ENCODE peak calls at places on chromosomes 1 and 21, in eight cellular contexts. K is spleen, N is HL-60, U is Panc1, D is esophagus muscularis mucosa, R is GM23338, O is H1, B is breast epithelium. I is an unnamed sample.

GRCh38 chr21:41564871-41565281 is 56.9 kb upstream of the TMPRSS2 start:
- DNase-seq in K (no peak), N (no peak), U (no peak), D (no peak), R (no peak), O (no peak), B (no peak), I (no peak)

GRCh38 chr1:165853528-165854075 is 26.2 kb downstream of the UCK2 start:
- DNase-seq in K (no peak), N (no peak), U (no peak), D (no peak), R (no peak), O (no peak), B (no peak), I (no peak)

GRCh38 chr1:111275079-111275478 is 15.6 kb upstream of the CHIA start:
- DNase-seq in K (no peak), N (no peak), U (peak; percentile 24), D (no peak), R (no peak), O (no peak), B (no peak), I (no peak)

GRCh38 chr21:15826147-15826780 is 96.5 kb downstream of the USP25 start:
- DNase-seq in K (no peak), N (peak; percentile 25), U (no peak), D (no peak), R (peak; percentile 81), O (no peak), B (no peak), I (no peak)

GRCh38 chr1:65265296-65266271 is 43.8 kb upstream of the DNAJC6 start:
- DNase-seq in K (peak; percentile 82), N (peak; percentile 10), U (no peak), D (peak; percentile 83), R (peak; percentile 95), O (no peak), B (no peak), I (peak; percentile 22)

GRCh38 chr1:69645477-69645876 is 77.8 kb downstream of the LRRC7 start:
- DNase-seq in K (no peak), N (no peak), U (no peak), D (no peak), R (no peak), O (no peak), B (no peak), I (no peak)

GRCh38 chr21:31753949-31754348 is 22.0 kb upstream of the SCAF4 start:
- DNase-seq in K (no peak), N (no peak), U (no peak), D (no peak), R (peak; percentile 37), O (peak; percentile 23), B (no peak), I (no peak)

GRCh38 chr1:115426271-115426771 is 88.3 kb upstream of the NGF start:
- DNase-seq in K (no peak), N (no peak), U (no peak), D (no peak), R (no peak), O (no peak), B (no peak), I (no peak)

GRCh38 chr21:26199471-26199870 is 28.9 kb upstream of the APP start:
- DNase-seq in K (no peak), N (no peak), U (no peak), D (no peak), R (no peak), O (no peak), B (no peak), I (no peak)

GRCh38 chr1:112172294-112172882 is 182.9 kb upstream of the KCND3 start:
- DNase-seq in K (no peak), N (peak; percentile 26), U (no peak), D (peak; percentile 66), R (peak; percentile 86), O (peak; percentile 15), B (no peak), I (no peak)

GRCh38 chr21:45797338-45797737 is 153.8 kb downstream of the PCBP3 start:
- DNase-seq in K (no peak), N (no peak), U (no peak), D (peak; percentile 68), R (no peak), O (no peak), B (no peak), I (no peak)

GRCh38 chr1:173056355-173056754 is 5.6 kb upstream of the TNFSF18 start:
- DNase-seq in K (no peak), N (no peak), U (no peak), D (no peak), R (no peak), O (no peak), B (no peak), I (no peak)

GRCh38 chr1:169484683-169485426 is 889 bp downstream of the SLC19A2 start:
- DNase-seq in K (no peak), N (no peak), U (no peak), D (no peak), R (peak; percentile 34), O (no peak), B (peak; percentile 55), I (no peak)

GRCh38 chr1:169487561-169487960 is 1.8 kb upstream of the SLC19A2 start:
- DNase-seq in K (no peak), N (no peak), U (no peak), D (no peak), R (no peak), O (no peak), B (no peak), I (no peak)

GRCh38 chr1:169487153-169487552 is 1.4 kb upstream of the SLC19A2 start:
- DNase-seq in K (no peak), N (no peak), U (no peak), D (no peak), R (no peak), O (no peak), B (no peak), I (no peak)

GRCh38 chr1:169485427-169486280 is at the start of gene SLC19A2:
- DNase-seq in K (peak; percentile 99), N (peak; percentile 92), U (peak; percentile 91), D (peak; percentile 100), R (peak; percentile 98), O (peak; percentile 93), B (peak; percentile 100), I (peak; percentile 93)

DNA sequence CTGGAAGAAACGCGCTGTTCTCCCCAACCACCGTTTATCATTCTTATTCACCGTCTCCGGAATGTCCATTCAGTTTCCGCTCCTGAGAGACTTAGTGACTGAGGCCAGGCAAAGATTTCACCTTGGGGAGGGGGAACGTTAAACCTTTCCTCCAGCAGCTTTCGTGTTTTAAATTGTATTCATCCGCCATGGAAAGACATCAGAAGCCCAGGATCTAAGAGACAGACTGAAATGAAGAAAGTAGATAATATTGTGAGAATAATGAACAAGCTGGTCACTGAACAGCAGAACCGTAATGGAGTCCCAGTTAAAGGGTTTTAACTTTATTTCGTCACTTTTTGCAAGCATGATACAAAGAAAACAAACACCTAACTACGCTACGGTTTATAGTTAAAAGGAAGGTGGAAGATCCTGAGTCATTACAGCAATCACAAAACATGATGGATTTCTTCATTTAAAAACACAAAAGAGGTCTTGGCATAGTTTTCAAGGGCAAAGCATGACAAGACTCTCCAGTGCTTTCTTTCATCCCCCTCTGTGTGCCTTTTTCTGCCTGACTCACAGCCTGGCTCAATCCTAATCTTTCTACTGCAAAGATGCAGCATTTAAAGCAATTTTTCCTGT is 649 bp upstream of the SLC19A2 start:
- DNase-seq in K (no peak), N (no peak), U (no peak), D (no peak), R (no peak), O (no peak), B (no peak), I (no peak)
- TF ChIP-seq POLR2AphosphoS5 in K (no peak), N (no peak), U (no peak), D (no peak), R (no peak), O (no peak), B (no peak), I (no peak)

DNA sequence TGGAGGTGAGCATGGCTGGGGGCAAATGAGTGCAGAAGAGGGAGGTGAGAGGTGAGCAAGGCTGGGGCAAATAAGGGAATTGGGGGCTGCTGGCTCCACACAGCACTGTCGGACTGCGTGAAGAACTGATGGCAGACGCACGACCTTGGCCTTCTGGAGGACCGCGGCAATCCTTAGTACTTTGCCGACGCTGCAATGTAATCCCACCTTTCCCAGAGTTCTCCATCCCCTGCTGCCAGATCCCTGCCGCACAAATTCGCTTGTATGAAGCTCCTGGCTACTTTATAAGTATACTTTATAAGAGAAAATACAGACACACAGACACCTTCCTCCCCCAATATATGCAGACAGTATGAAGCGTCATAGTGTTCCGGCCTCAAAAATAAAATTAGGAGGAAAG is 472.4 kb downstream of the SMYD3 start:
- DNase-seq in K (no peak), N (no peak), U (no peak), D (no peak), R (no peak), O (no peak), B (no peak), I (no peak)
- TF ChIP-seq POLR2AphosphoS5 in K (no peak), N (no peak), U (no peak), D (no peak), R (no peak), O (no peak), B (no peak), I (no peak)

GRCh38 chr1:147527941-147528936 is 13.1 kb upstream of the BCL9 start:
- DNase-seq in K (no peak), N (no peak), U (no peak), D (no peak), R (no peak), O (no peak), B (no peak), I (no peak)

DNA sequence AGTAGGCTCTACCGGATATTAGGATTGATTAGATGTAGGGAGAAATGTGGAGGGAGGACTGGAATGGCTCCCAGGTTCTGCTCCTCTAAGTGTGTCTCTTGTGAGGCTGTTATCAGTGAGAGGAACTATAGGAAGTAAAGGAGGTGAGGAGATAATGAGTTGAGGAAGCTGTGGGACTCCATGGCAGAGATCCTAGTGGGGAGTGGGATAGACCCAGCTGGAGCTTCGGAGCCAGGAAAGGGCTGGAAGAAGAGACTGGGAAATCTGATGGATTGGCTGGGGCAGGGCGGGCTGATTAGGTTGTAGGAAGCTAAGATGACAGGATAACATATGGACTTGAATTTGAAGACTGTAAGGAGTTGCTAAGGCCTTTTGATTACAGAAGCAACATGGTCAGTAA is 14.8 kb upstream of the BCL9 start:
- DNase-seq in K (no peak), N (no peak), U (no peak), D (no peak), R (no peak), O (no peak), B (no peak), I (no peak)
- TF ChIP-seq POLR2AphosphoS5 in K (no peak), N (no peak), U (no peak), D (no peak), R (no peak), O (no peak), B (no peak), I (no peak)

DNA sequence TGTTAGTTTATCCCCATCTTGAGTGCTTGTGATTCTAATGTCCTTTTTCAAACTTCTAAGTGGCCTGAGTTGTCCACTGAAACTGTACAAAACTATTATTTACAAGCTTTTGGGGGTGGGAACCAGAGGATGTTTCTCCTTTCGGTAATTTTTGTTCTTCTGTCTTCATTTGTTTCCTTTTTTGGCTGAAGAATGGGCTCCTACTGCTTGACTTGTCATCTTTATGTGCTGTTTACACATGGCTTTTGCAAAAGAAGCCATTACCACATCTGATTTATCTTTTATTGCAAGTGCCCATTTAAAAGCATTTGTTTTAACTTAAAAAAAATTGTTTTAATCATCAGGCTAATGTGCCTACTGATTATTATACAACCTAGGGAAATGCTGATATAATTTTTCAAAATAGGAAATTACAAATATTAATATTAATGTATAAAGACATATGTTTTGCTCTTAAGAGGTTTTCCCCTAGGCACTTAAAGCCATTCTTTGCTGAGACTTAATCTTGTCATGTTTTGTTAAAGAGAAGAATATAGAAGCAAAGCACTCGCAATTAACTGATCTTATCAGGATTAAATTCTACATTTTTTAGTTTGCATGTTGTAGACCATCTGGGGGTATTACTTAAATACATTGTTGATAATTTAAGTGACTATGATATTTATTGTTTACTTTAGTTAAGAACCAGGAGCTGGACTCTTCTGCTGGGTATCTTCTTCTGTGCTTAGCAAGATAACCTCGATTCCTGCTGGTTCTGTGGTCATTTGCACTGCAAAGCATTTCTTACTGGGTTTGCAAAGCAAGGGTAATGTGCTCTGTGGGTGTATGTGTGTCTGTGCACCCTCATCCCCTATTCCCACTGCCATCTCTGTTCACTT is 40.1 kb downstream of the TMEM200B start:
- DNase-seq in K (no peak), N (no peak), U (no peak), D (no peak), R (no peak), O (no peak), B (no peak), I (no peak)
- TF ChIP-seq POLR2AphosphoS5 in K (no peak), N (no peak), U (no peak), D (no peak), R (no peak), O (no peak), B (no peak), I (no peak)